ENCODE peak calls at places on chromosome 12, in five cellular contexts. One of them, this sample, is unnamed. For H3K4me1, the result is how much of the 10 kb centered on the place peaks cover.

GRCh38 chr12:63897931-63898330 is 53.4 kb downstream of the SRGAP1 start:
- DNase-seq in A549: no peak
- DNase-seq in tibial nerve: no peak
- DNase-seq in sigmoid colon: no peak
- DNase-seq in ovary: no peak
- DNase-seq in this sample: no peak

GRCh38 chr12:9687228-9687627 is 17.7 kb downstream of the CLEC2D start:
- DNase-seq in sigmoid colon: no peak
- DNase-seq in ovary: no peak
- DNase-seq in tibial nerve: no peak
- DNase-seq in A549: peak
- DNase-seq in this sample: no peak

GRCh38 chr12:6180300-6181051 is 19.7 kb upstream of the CD9 start:
- DNase-seq in tibial nerve: peak
- DNase-seq in A549: peak
- DNase-seq in sigmoid colon: peak
- DNase-seq in ovary: peak
- DNase-seq in this sample: no peak

GRCh38 chr12:95648990-95649791 is 97.9 kb upstream of the USP44 start:
- DNase-seq in A549: peak
- DNase-seq in ovary: no peak
- DNase-seq in tibial nerve: no peak
- DNase-seq in sigmoid colon: no peak
- DNase-seq in this sample: no peak

GRCh38 chr12:25051583-25052190 is 102.8 kb upstream of the BCAT1 start:
- DNase-seq in tibial nerve: no peak
- DNase-seq in sigmoid colon: no peak
- DNase-seq in A549: no peak
- DNase-seq in ovary: no peak
- DNase-seq in this sample: peak

GRCh38 chr12:85057370-85057963 is 21.3 kb downstream of the LRRIQ1 start:
- DNase-seq in sigmoid colon: no peak
- DNase-seq in A549: peak
- DNase-seq in ovary: no peak
- DNase-seq in tibial nerve: peak
- DNase-seq in this sample: peak

GRCh38 chr12:6425588-6426531 is 18.9 kb upstream of the CD27 start:
- DNase-seq in A549: peak
- DNase-seq in ovary: peak
- DNase-seq in tibial nerve: no peak
- DNase-seq in sigmoid colon: no peak
- DNase-seq in this sample: no peak

GRCh38 chr12:57183939-57184725 is 32.5 kb upstream of the NXPH4 start:
- DNase-seq in ovary: no peak
- DNase-seq in A549: no peak
- DNase-seq in tibial nerve: no peak
- DNase-seq in sigmoid colon: no peak
- DNase-seq in this sample: no peak

GRCh38 chr12:65962921-65963883 is 138.9 kb downstream of the HMGA2 start:
- DNase-seq in A549: peak
- DNase-seq in sigmoid colon: no peak
- DNase-seq in tibial nerve: no peak
- DNase-seq in ovary: peak
- DNase-seq in this sample: peak

GRCh38 chr12:80702889-80703605 is 4.4 kb upstream of the MYF6 start:
- DNase-seq in sigmoid colon: no peak
- DNase-seq in ovary: no peak
- DNase-seq in tibial nerve: no peak
- DNase-seq in A549: no peak
- DNase-seq in this sample: no peak

GRCh38 chr12:49524660-49525324 is 14.0 kb upstream of the KCNH3 start:
- DNase-seq in A549: no peak
- DNase-seq in ovary: no peak
- DNase-seq in sigmoid colon: no peak
- DNase-seq in tibial nerve: no peak
- DNase-seq in this sample: no peak

GRCh38 chr12:5739862-5740370 is 205.1 kb downstream of the ANO2 start:
- DNase-seq in ovary: no peak
- DNase-seq in A549: no peak
- DNase-seq in sigmoid colon: no peak
- DNase-seq in tibial nerve: no peak
- DNase-seq in this sample: no peak

GRCh38 chr12:63919758-63920157 is 75.3 kb downstream of the SRGAP1 start:
- DNase-seq in ovary: no peak
- DNase-seq in A549: no peak
- DNase-seq in tibial nerve: no peak
- DNase-seq in sigmoid colon: no peak
- DNase-seq in this sample: no peak

GRCh38 chr12:28177862-28178261 is 12.4 kb upstream of the CCDC91 start:
- DNase-seq in sigmoid colon: no peak
- DNase-seq in tibial nerve: no peak
- DNase-seq in ovary: no peak
- DNase-seq in A549: no peak
- DNase-seq in this sample: no peak

GRCh38 chr12:96240656-96241055 is 46.5 kb downstream of the ELK3 start:
- DNase-seq in sigmoid colon: peak
- DNase-seq in ovary: no peak
- DNase-seq in tibial nerve: no peak
- DNase-seq in A549: no peak
- DNase-seq in this sample: no peak

GRCh38 chr12:7289743-7290142 is 14.1 kb upstream of the ACSM4 start:
- DNase-seq in tibial nerve: no peak
- DNase-seq in A549: peak
- DNase-seq in ovary: no peak
- DNase-seq in sigmoid colon: no peak
- DNase-seq in this sample: no peak

GRCh38 chr12:99390707-99391106 is 256.8 kb upstream of the GARIN6 start:
- DNase-seq in tibial nerve: no peak
- DNase-seq in sigmoid colon: no peak
- DNase-seq in A549: peak
- DNase-seq in ovary: no peak
- DNase-seq in this sample: no peak

GRCh38 chr12:2640709-2641108 is 154.1 kb upstream of the FKBP4 start:
- DNase-seq in A549: peak
- DNase-seq in tibial nerve: peak
- DNase-seq in ovary: no peak
- DNase-seq in sigmoid colon: peak
- DNase-seq in this sample: peak

GRCh38 chr12:15540469-15540872 is 218.2 kb downstream of the PTPRO start:
- DNase-seq in tibial nerve: no peak
- DNase-seq in ovary: no peak
- DNase-seq in sigmoid colon: no peak
- DNase-seq in A549: no peak
- DNase-seq in this sample: no peak

GRCh38 chr12:71183018-71183417 is 25.2 kb upstream of the TSPAN8 start:
- DNase-seq in A549: no peak
- DNase-seq in tibial nerve: no peak
- DNase-seq in sigmoid colon: no peak
- DNase-seq in ovary: no peak
- DNase-seq in this sample: no peak

GRCh38 chr12:47741340-47741703 is 16.0 kb upstream of the ENDOU start:
- DNase-seq in ovary: peak
- DNase-seq in A549: no peak
- DNase-seq in sigmoid colon: peak
- DNase-seq in tibial nerve: peak
- DNase-seq in this sample: peak

GRCh38 chr12:65725376-65725775 is 98.9 kb upstream of the HMGA2 start:
- DNase-seq in ovary: no peak
- DNase-seq in A549: no peak
- DNase-seq in sigmoid colon: no peak
- DNase-seq in tibial nerve: no peak
- DNase-seq in this sample: no peak

GRCh38 chr12:115785548-115785947 is 491.9 kb downstream of the MED13L start:
- DNase-seq in tibial nerve: no peak
- DNase-seq in A549: no peak
- DNase-seq in ovary: no peak
- DNase-seq in sigmoid colon: no peak
- DNase-seq in this sample: no peak

GRCh38 chr12:84599539-84599938 is 313.1 kb downstream of the SLC6A15 start:
- DNase-seq in A549: no peak
- DNase-seq in tibial nerve: no peak
- DNase-seq in ovary: no peak
- DNase-seq in sigmoid colon: no peak
- DNase-seq in this sample: no peak

GRCh38 chr12:48119078-48119833 is at the start of gene PFKM:
- DNase-seq in ovary: peak
- DNase-seq in tibial nerve: peak
- DNase-seq in sigmoid colon: peak
- DNase-seq in A549: peak
- DNase-seq in this sample: peak

GRCh38 chr12:3223601-3224529 is 146.7 kb downstream of the TSPAN9 start:
- DNase-seq in A549: no peak
- DNase-seq in sigmoid colon: no peak
- DNase-seq in ovary: no peak
- DNase-seq in tibial nerve: no peak
- DNase-seq in this sample: no peak

GRCh38 chr12:112759786-112760185 is 31.8 kb upstream of the RPH3A start:
- DNase-seq in ovary: no peak
- DNase-seq in A549: no peak
- DNase-seq in tibial nerve: no peak
- DNase-seq in sigmoid colon: no peak
- DNase-seq in this sample: no peak

GRCh38 chr12:114954626-114955025 is 270.7 kb upstream of the TBX3 start:
- DNase-seq in ovary: no peak
- DNase-seq in sigmoid colon: no peak
- DNase-seq in A549: no peak
- DNase-seq in tibial nerve: no peak
- DNase-seq in this sample: no peak

GRCh38 chr12:50660425-50660822 is 103.5 kb upstream of the ATF1 start:
- DNase-seq in A549: no peak
- DNase-seq in tibial nerve: no peak
- DNase-seq in ovary: no peak
- DNase-seq in sigmoid colon: no peak
- DNase-seq in this sample: no peak

GRCh38 chr12:110638792-110639191 is 24.9 kb downstream of the TCTN1 start:
- DNase-seq in ovary: no peak
- DNase-seq in sigmoid colon: no peak
- DNase-seq in tibial nerve: no peak
- DNase-seq in A549: no peak
- DNase-seq in this sample: no peak
- TF ChIP-seq EP300 in ovary: no peak
- TF ChIP-seq EP300 in sigmoid colon: no peak
- TF ChIP-seq EP300 in tibial nerve: no peak
- TF ChIP-seq EP300 in A549: no peak
- TF ChIP-seq EP300 in this sample: no peak

DNA sequence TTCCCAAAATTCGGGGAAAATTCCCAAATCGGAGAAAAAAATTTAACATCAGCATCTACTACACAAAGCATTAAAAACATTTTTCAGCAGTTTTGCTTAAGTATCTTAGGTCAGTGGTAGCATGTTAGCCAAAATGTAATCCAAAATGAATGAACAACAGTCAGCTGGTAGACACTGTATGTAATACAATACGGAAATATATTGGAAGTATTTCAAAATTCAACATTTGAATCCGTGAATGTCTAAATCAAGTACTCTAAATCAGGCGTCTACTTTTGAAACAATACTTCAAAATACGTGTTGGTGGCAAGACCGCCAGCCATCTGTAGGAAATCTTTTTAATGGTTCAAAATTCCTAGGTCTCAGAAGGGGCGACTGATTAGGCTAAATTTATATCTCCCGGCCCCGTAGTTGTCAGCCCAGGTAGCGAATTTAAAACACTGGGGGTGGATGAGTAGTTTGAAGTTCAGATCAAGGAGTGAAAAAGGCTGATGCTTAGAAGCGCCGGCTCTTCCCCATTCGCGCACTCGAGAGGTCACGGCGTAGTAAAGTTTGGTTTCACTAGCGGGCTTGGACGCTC is 1.0 kb downstream of the SCAF11 start:
- DNase-seq in sigmoid colon: no peak
- DNase-seq in tibial nerve: peak
- DNase-seq in A549: no peak
- DNase-seq in ovary: no peak
- DNase-seq in this sample: no peak
- H3K4me1 ChIP-seq in sigmoid colon: under half
- H3K4me1 ChIP-seq in tibial nerve: under half
- H3K4me1 ChIP-seq in A549: under half
- H3K4me1 ChIP-seq in ovary: under half
- H3K4me1 ChIP-seq in this sample: under half

DNA sequence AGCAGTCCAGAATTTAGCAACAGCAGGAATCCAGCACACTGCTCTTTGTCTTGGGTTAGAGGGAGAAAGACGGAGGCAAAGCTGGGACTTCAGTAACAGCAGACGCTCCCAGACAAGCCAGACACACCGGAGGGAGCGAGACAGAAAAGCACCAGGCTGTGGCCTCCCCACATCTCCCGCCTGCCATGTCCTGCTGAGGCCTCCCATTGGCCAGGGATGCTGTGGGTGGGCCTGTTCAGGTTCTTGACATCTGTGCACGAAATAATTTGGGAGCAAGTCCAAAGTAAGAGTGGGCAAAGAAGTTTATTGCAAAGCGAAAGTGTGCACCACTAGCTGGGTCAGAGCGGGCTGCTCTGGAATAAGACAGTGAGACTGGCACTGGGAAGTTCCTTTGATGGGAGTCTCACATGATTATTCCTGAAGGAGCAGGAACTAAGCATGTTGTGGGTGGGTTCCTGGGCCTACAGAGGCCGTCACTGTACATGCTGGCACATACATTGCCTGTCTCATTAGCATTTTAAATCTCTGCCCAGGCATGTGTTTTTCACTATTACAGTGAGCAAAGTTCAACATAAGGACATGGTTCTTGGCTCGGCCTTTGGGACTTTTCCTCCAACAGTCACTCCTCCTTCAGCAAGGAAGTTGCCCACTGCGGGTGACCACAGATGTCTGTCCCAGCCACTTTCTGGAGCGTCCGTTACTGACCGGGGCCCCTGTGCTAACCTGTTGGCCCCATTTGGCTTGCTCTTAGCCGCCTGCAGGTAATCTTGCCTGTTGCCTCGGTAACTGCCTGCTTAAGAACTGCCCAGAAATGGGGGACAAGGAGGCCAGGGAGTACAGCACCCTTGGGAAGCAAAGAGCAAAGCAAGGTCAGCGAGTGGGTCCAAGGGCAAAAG is 339.1 kb upstream of the SFSWAP start:
- DNase-seq in ovary: peak
- DNase-seq in A549: no peak
- DNase-seq in sigmoid colon: peak
- DNase-seq in tibial nerve: no peak
- DNase-seq in this sample: no peak
- TF ChIP-seq EP300 in ovary: no peak
- TF ChIP-seq EP300 in A549: no peak
- TF ChIP-seq EP300 in sigmoid colon: no peak
- TF ChIP-seq EP300 in tibial nerve: no peak
- TF ChIP-seq EP300 in this sample: no peak

GRCh38 chr12:46556105-46556559 is 183.6 kb upstream of the SLC38A2 start:
- DNase-seq in tibial nerve: no peak
- DNase-seq in A549: peak
- DNase-seq in ovary: no peak
- DNase-seq in sigmoid colon: no peak
- DNase-seq in this sample: no peak

GRCh38 chr12:46553911-46554310 is 181.3 kb upstream of the SLC38A2 start:
- DNase-seq in A549: no peak
- DNase-seq in sigmoid colon: no peak
- DNase-seq in ovary: no peak
- DNase-seq in tibial nerve: no peak
- DNase-seq in this sample: no peak

GRCh38 chr12:46554461-46554860 is 181.9 kb upstream of the SLC38A2 start:
- DNase-seq in tibial nerve: no peak
- DNase-seq in sigmoid colon: no peak
- DNase-seq in A549: no peak
- DNase-seq in ovary: no peak
- DNase-seq in this sample: no peak

GRCh38 chr12:46555379-46555778 is 182.8 kb upstream of the SLC38A2 start:
- DNase-seq in ovary: no peak
- DNase-seq in A549: no peak
- DNase-seq in sigmoid colon: no peak
- DNase-seq in tibial nerve: no peak
- DNase-seq in this sample: no peak

GRCh38 chr12:46553266-46553665 is 180.7 kb upstream of the SLC38A2 start:
- DNase-seq in ovary: no peak
- DNase-seq in sigmoid colon: no peak
- DNase-seq in tibial nerve: peak
- DNase-seq in A549: peak
- DNase-seq in this sample: no peak
- H3K4me1 ChIP-seq in ovary: under half
- H3K4me1 ChIP-seq in sigmoid colon: under half
- H3K4me1 ChIP-seq in tibial nerve: under half
- H3K4me1 ChIP-seq in A549: half or more
- H3K4me1 ChIP-seq in this sample: under half